ENCODE peak calls at places on chromosome 15, in eight cellular contexts. G is left cardiac atrium, E is AG10803, H is HFF-Myc, K is progenitor cell of endocrine pancreas, O is nephron progenitor cell, M is NCI-H2081, Y is posterior cingulate gyrus. C is an unnamed sample.

GRCh38 chr15:79970921-79971434 is at the start of gene BCL2A1:
- DNase-seq in H (peak; percentile 21), E (peak; percentile 83), K (no peak), G (no peak), M (no peak), O (no peak), Y (no peak), C (no peak)

GRCh38 chr15:72521682-72522081 is 47.6 kb downstream of the ARIH1 start:
- DNase-seq in H (peak; percentile 4), G (no peak), E (no peak), Y (no peak), K (no peak), O (no peak), M (no peak), C (no peak)

GRCh38 chr15:66704019-66704782 is 2.2 kb downstream of the SMAD6 start:
- DNase-seq in O (no peak), E (no peak), H (no peak), K (no peak), M (no peak), Y (no peak), G (no peak), C (no peak)

GRCh38 chr15:39908186-39908585 is 11.9 kb downstream of the GPR176 start:
- DNase-seq in O (no peak), H (peak; percentile 87), E (peak; percentile 91), K (no peak), G (no peak), Y (no peak), M (no peak), C (no peak)

GRCh38 chr15:59611277-59612260 is at the start of gene GCNT3:
- DNase-seq in K (no peak), E (no peak), M (no peak), G (no peak), H (no peak), Y (no peak), O (no peak), C (no peak)

GRCh38 chr15:97747342-97747741 is 213.2 kb upstream of the ARRDC4 start:
- DNase-seq in G (no peak), E (no peak), M (no peak), Y (no peak), K (no peak), H (no peak), O (no peak), C (no peak)

GRCh38 chr15:76235186-76235826 is 76.0 kb downstream of the ETFA start:
- DNase-seq in M (peak; percentile 32), G (no peak), O (no peak), K (no peak), E (peak; percentile 56), H (peak; percentile 29), Y (no peak), C (peak; percentile 12)

GRCh38 chr15:47754312-47754711 is 37.0 kb downstream of the SEMA6D start:
- DNase-seq in G (no peak), K (no peak), Y (no peak), H (no peak), M (no peak), O (no peak), E (no peak), C (no peak)

GRCh38 chr15:94478763-94479162 is 247.4 kb downstream of the MCTP2 start:
- DNase-seq in Y (no peak), G (no peak), K (no peak), M (peak; percentile 83), O (peak; percentile 59), E (no peak), H (no peak), C (peak; percentile 49)

GRCh38 chr15:33846151-33846550 is 122.1 kb upstream of the CHRM5 start:
- DNase-seq in G (no peak), K (no peak), M (no peak), H (no peak), Y (no peak), O (no peak), E (no peak), C (no peak)

GRCh38 chr15:66293085-66293418 is 316 bp upstream of the DIS3L start:
- DNase-seq in M (no peak), Y (no peak), K (no peak), O (no peak), H (no peak), E (no peak), G (no peak), C (no peak)

GRCh38 chr15:68271854-68272471 is 5.6 kb upstream of the FEM1B start:
- DNase-seq in Y (peak; percentile 87), O (peak; percentile 15), G (no peak), K (no peak), M (no peak), H (no peak), E (peak; percentile 82), C (no peak)

GRCh38 chr15:50149090-50149489 is 30.1 kb upstream of the ATP8B4 start:
- DNase-seq in E (no peak), K (no peak), G (no peak), O (no peak), Y (no peak), H (no peak), M (no peak), C (no peak)

GRCh38 chr15:72141171-72142084 is 23.2 kb downstream of the SENP8 start:
- DNase-seq in E (no peak), O (no peak), M (no peak), G (no peak), K (no peak), Y (no peak), H (no peak), C (no peak)

GRCh38 chr15:68551296-68551635 is 27.5 kb upstream of the CORO2B start:
- DNase-seq in H (no peak), E (no peak), K (no peak), M (no peak), Y (no peak), G (no peak), O (no peak), C (no peak)

GRCh38 chr15:53580371-53580770 is 179.1 kb downstream of the WDR72 start:
- DNase-seq in Y (no peak), M (no peak), K (no peak), G (no peak), H (no peak), E (no peak), O (peak; percentile 21), C (no peak)

GRCh38 chr15:95663156-95663831 is 667.2 kb upstream of the NR2F2 start:
- DNase-seq in G (no peak), M (no peak), O (no peak), Y (no peak), H (no peak), E (peak; percentile 51), K (no peak), C (no peak)

GRCh38 chr15:75493732-75494131 is 42.2 kb upstream of the SIN3A start:
- DNase-seq in K (no peak), G (no peak), E (no peak), H (no peak), Y (no peak), O (no peak), M (no peak), C (no peak)

GRCh38 chr15:72201346-72202029 is 3.9 kb upstream of the GRAMD2A start:
- DNase-seq in O (no peak), H (no peak), K (no peak), E (no peak), M (no peak), Y (no peak), G (no peak), C (no peak)